ENCODE peak calls at places on chromosomes 4 and X, in eight cellular contexts. G is upper lobe of left lung, T is caudate nucleus, W is IMR-90, B is hypothalamus, E is naive B cell, Q is amniotic stem cell, N is RPMI8226. P is an unnamed sample.

GRCh38 chrX:154654925-154655324 is 1.5 kb upstream of the CTAG2 start:
- DNase-seq in B (no peak), E (no peak), N (no peak), G (no peak), W (no peak), T (no peak), Q (no peak), P (no peak)

GRCh38 chr4:1983846-1984405 is 24.8 kb downstream of the NELFA start:
- DNase-seq in N (no peak), B (no peak), Q (no peak), T (no peak), E (no peak), W (no peak), G (no peak), P (no peak)

GRCh38 chr4:75653845-75654503 is 19.2 kb downstream of the G3BP2 start:
- DNase-seq in B (no peak), G (no peak), T (no peak), Q (no peak), E (no peak), W (peak), N (no peak), P (no peak)

GRCh38 chr4:170978990-170979389 is 834.2 kb upstream of the GALNTL6 start:
- DNase-seq in E (no peak), N (peak), G (no peak), T (no peak), Q (no peak), W (no peak), B (no peak), P (no peak)

GRCh38 chrX:48083212-48083611 is 11.8 kb upstream of the ZNF630 start:
- DNase-seq in Q (no peak), N (peak), B (peak), W (peak), T (peak), E (peak), G (peak), P (no peak)

GRCh38 chrX:19875051-19875432 is 12.4 kb downstream of the SH3KBP1 start:
- DNase-seq in N (no peak), G (no peak), T (peak), Q (no peak), W (peak), B (no peak), E (peak), P (no peak)

GRCh38 chr4:182973421-182974340 is 56.5 kb upstream of the DCTD start:
- DNase-seq in Q (no peak), E (no peak), N (no peak), G (no peak), T (no peak), W (peak), B (no peak), P (no peak)

GRCh38 chr4:84804126-84804525 is 162.4 kb downstream of the WDFY3 start:
- DNase-seq in E (no peak), W (peak), G (no peak), N (peak), T (no peak), Q (no peak), B (no peak), P (no peak)

GRCh38 chrX:153580700-153581386 is 18.1 kb downstream of the CCNQ start:
- DNase-seq in W (no peak), B (no peak), T (no peak), N (peak), G (no peak), E (no peak), Q (no peak), P (no peak)

GRCh38 chr4:125940426-125940825 is 625.7 kb downstream of the FAT4 start:
- DNase-seq in E (no peak), B (no peak), G (no peak), N (no peak), Q (no peak), T (no peak), W (no peak), P (no peak)

GRCh38 chr4:71187399-71188196 is 151.2 kb upstream of the SLC4A4 start:
- DNase-seq in E (peak), N (no peak), T (peak), B (peak), Q (peak), W (peak), G (peak), P (no peak)

GRCh38 chr4:19547463-19547862 is 704.2 kb upstream of the SLIT2 start:
- DNase-seq in G (no peak), W (no peak), N (no peak), B (no peak), T (no peak), E (no peak), Q (no peak), P (no peak)

GRCh38 chrX:41300758-41301437 is 33.1 kb upstream of the DDX3X start:
- DNase-seq in W (peak), E (no peak), T (no peak), B (no peak), N (no peak), Q (no peak), G (no peak), P (no peak)

GRCh38 chrX:20693071-20693470 is 426.4 kb upstream of the RPS6KA3 start:
- DNase-seq in B (no peak), E (no peak), Q (no peak), G (no peak), N (no peak), W (no peak), T (no peak), P (no peak)

GRCh38 chr4:41933997-41934812 is 1.0 kb upstream of the TMEM33 start:
- DNase-seq in Q (no peak), B (no peak), E (no peak), G (no peak), T (no peak), N (no peak), W (no peak), P (no peak)

GRCh38 chr4:150164055-150164454 is 85.8 kb downstream of the DCLK2 start:
- DNase-seq in T (no peak), W (no peak), B (no peak), G (no peak), N (no peak), E (no peak), Q (no peak), P (no peak)

GRCh38 chrX:115561605-115562491 is 874 bp downstream of the PLS3 start:
- DNase-seq in B (peak), N (no peak), T (peak), W (peak), Q (peak), E (no peak), G (peak), P (no peak)

GRCh38 chr4:149465941-149466340 is 349.7 kb downstream of the IQCM start:
- DNase-seq in E (no peak), B (no peak), T (no peak), N (no peak), G (no peak), W (peak), Q (no peak), P (no peak)

GRCh38 chr4:127134490-127134889 is 498.3 kb upstream of the INTU start:
- DNase-seq in N (no peak), T (no peak), G (no peak), Q (no peak), B (no peak), E (no peak), W (no peak), P (no peak)

GRCh38 chr4:185472063-185472542 is 570 bp upstream of the CCDC110 start:
- DNase-seq in W (no peak), T (no peak), G (no peak), E (peak), Q (no peak), B (no peak), N (no peak), P (no peak)

GRCh38 chr4:20698382-20698781 is 1.9 kb upstream of the PACRGL start:
- DNase-seq in G (no peak), W (no peak), Q (no peak), T (no peak), B (no peak), N (no peak), E (no peak), P (no peak)

GRCh38 chrX:129737921-129738320 is 858 bp upstream of the XPNPEP2 start:
- DNase-seq in W (peak), T (no peak), N (no peak), Q (no peak), G (no peak), E (peak), B (no peak), P (no peak)

GRCh38 chr4:38664704-38665401 is 854 bp downstream of the KLF3 start:
- DNase-seq in Q (no peak), E (no peak), T (peak), N (peak), B (peak), G (peak), W (peak), P (peak)

GRCh38 chr4:90670183-90670582 is 543.0 kb downstream of the CCSER1 start:
- DNase-seq in T (no peak), Q (no peak), E (no peak), B (no peak), W (no peak), N (no peak), G (no peak), P (no peak)

GRCh38 chr4:166172619-166173018 is 299.6 kb downstream of the TLL1 start:
- DNase-seq in B (no peak), N (peak), T (no peak), G (no peak), Q (no peak), E (no peak), W (no peak), P (no peak)

GRCh38 chr4:15552557-15553362 is 83.1 kb downstream of the CC2D2A start:
- DNase-seq in N (no peak), Q (no peak), T (no peak), G (no peak), B (no peak), W (no peak), E (no peak), P (no peak)

GRCh38 chrX:13050151-13050550 is 5.7 kb upstream of the FAM9C start:
- DNase-seq in Q (no peak), W (no peak), G (no peak), E (no peak), B (no peak), N (no peak), T (no peak), P (no peak)

GRCh38 chr4:22493523-22493922 is 22.3 kb downstream of the ADGRA3 start:
- DNase-seq in N (no peak), T (no peak), B (no peak), G (no peak), W (no peak), Q (no peak), E (no peak), P (no peak)

GRCh38 chr4:73707918-73708577 is 32.3 kb upstream of the CXCL8 start:
- DNase-seq in G (peak), B (no peak), E (no peak), Q (peak), W (peak), N (no peak), T (no peak), P (no peak)